ENCODE peak calls at places on chromosomes 6 and 20, in four cellular contexts. V, J, R and U are unnamed samples.

GRCh38 chr20:62558779-62559178 is 83.0 kb upstream of the GATA5 start:
- DNase-seq in V (no peak), J (no peak), R (no peak), U (no peak)

GRCh38 chr6:148747145-148747492 is 289 bp downstream of the UST start:
- DNase-seq in V (peak), J (peak), R (peak), U (peak)

GRCh38 chr20:2357114-2357513 is 23.6 kb upstream of the TGM6 start:
- DNase-seq in V (no peak), J (no peak), R (no peak), U (no peak)

GRCh38 chr6:19851273-19852089 is 14.3 kb downstream of the ID4 start:
- DNase-seq in V (no peak), J (peak), R (no peak), U (peak)

GRCh38 chr6:99641270-99641669 is 34.6 kb downstream of the PRDM13 start:
- DNase-seq in V (no peak), J (no peak), R (no peak), U (no peak)

GRCh38 chr6:139473239-139473701 is 98.8 kb upstream of the CITED2 start:
- DNase-seq in V (no peak), J (peak), R (no peak), U (no peak)

GRCh38 chr6:166318649-166319600 is 10.7 kb upstream of the PRR18 start:
- DNase-seq in V (no peak), J (no peak), R (no peak), U (no peak)

GRCh38 chr20:32206383-32207210 is 946 bp downstream of the PLAGL2 start:
- DNase-seq in V (no peak), J (no peak), R (no peak), U (peak)

GRCh38 chr6:166476061-166476591 is 93.4 kb upstream of the MPC1 start:
- DNase-seq in V (peak), J (no peak), R (no peak), U (no peak)

GRCh38 chr6:30741789-30742315 is 635 bp downstream of the FLOT1 start:
- DNase-seq in V (no peak), J (no peak), R (no peak), U (no peak)

GRCh38 chr20:46507760-46508407 is 5.5 kb downstream of the ZNF334 start:
- DNase-seq in V (no peak), J (no peak), R (no peak), U (no peak)

GRCh38 chr20:31693987-31694661 is 28.5 kb downstream of the BCL2L1 start:
- DNase-seq in V (no peak), J (no peak), R (no peak), U (peak)

GRCh38 chr6:137881522-137881886 is 14.4 kb downstream of the TNFAIP3 start:
- DNase-seq in V (no peak), J (no peak), R (no peak), U (no peak)

GRCh38 chr6:149128489-149129145 is 188.9 kb upstream of the TAB2 start:
- DNase-seq in V (no peak), J (no peak), R (no peak), U (no peak)

GRCh38 chr20:40160151-40160550 is 528.9 kb downstream of the MAFB start:
- DNase-seq in V (peak), J (peak), R (peak), U (peak)

GRCh38 chr20:58196402-58197184 is 31.9 kb downstream of the ANKRD60 start:
- DNase-seq in V (no peak), J (no peak), R (no peak), U (no peak)

GRCh38 chr6:35774116-35774794 is 2.1 kb upstream of the CLPSL2 start:
- DNase-seq in V (no peak), J (no peak), R (no peak), U (no peak)

GRCh38 chr6:35775031-35775430 is 1.4 kb upstream of the CLPSL2 start:
- DNase-seq in V (no peak), J (no peak), R (no peak), U (no peak)

GRCh38 chr6:35777356-35778102 is 1.1 kb downstream of the CLPSL2 start:
- DNase-seq in V (no peak), J (no peak), R (no peak), U (no peak)

GRCh38 chr6:35778437-35778836 is 2.0 kb downstream of the CLPSL2 start:
- DNase-seq in V (no peak), J (no peak), R (no peak), U (peak)

GRCh38 chr6:35776364-35777215 is at the start of gene CLPSL2:
- DNase-seq in V (no peak), J (no peak), R (no peak), U (peak)
- H3K4me3 ChIP-seq in V (peak), J (peak), R (peak), U (peak)

DNA sequence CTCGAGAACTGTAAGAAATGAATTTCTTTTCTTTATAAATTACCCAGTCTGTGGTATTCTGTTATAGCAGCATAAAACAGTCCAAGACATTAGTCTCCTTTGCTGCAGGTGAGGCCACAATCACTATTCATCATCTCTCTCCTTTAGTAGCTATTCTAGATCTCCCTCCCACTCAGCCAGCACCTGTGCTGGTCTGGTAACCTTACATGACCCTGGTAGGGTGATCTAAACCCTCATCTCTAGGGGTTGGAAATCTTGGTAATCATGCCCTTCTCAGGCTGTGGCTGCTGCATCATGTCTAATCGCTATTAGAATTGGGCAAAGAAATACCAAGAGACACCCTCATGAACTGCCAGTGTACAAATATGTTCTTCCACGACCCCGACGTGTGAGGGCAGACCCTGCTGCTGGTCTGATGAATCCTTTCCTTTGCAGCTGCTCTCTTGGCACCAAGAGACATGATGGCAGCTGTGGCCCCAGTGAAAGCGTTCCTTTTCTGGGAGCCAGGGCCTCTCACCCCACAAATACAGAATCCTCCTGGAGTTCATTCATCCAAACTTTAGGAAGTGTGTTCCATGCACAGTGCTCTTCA is 23.0 kb upstream of the IGF2R start:
- DNase-seq in V (no peak), J (no peak), R (no peak), U (no peak)
- H3K4me3 ChIP-seq in V (no peak), J (no peak), R (no peak), U (no peak)

GRCh38 chr20:25081065-25081729 is 744 bp downstream of the VSX1 start:
- DNase-seq in V (peak), J (no peak), R (no peak), U (peak)
- H3K4me3 ChIP-seq in V (no peak), J (no peak), R (no peak), U (peak)

GRCh38 chr6:34661379-34661778 is 35.2 kb downstream of the ILRUN start:
- DNase-seq in V (no peak), J (no peak), R (no peak), U (no peak)

GRCh38 chr6:34664270-34664971 is 32.1 kb downstream of the ILRUN start:
- DNase-seq in V (no peak), J (peak), R (no peak), U (no peak)

GRCh38 chr6:34665019-34665418 is 31.5 kb downstream of the ILRUN start:
- DNase-seq in V (no peak), J (no peak), R (no peak), U (no peak)

GRCh38 chr6:34663887-34664269 is 32.7 kb downstream of the ILRUN start:
- DNase-seq in V (no peak), J (no peak), R (no peak), U (no peak)

GRCh38 chr6:34663371-34663770 is 33.2 kb downstream of the ILRUN start:
- DNase-seq in V (no peak), J (no peak), R (no peak), U (no peak)
- H3K4me3 ChIP-seq in V (no peak), J (no peak), R (no peak), U (no peak)

GRCh38 chr20:35616465-35617396 is 1.1 kb downstream of the SPAG4 start:
- DNase-seq in V (peak), J (peak), R (peak), U (peak)

GRCh38 chr20:35619196-35620095 is 3.8 kb downstream of the SPAG4 start:
- DNase-seq in V (peak), J (peak), R (peak), U (peak)

GRCh38 chr20:35618372-35619131 is 2.9 kb downstream of the SPAG4 start:
- DNase-seq in V (peak), J (peak), R (peak), U (peak)

GRCh38 chr20:35617397-35618031 is 1.9 kb downstream of the SPAG4 start:
- DNase-seq in V (peak), J (peak), R (peak), U (peak)

GRCh38 chr20:35618032-35618371 is 2.4 kb downstream of the SPAG4 start:
- DNase-seq in V (no peak), J (no peak), R (no peak), U (no peak)
- H3K4me3 ChIP-seq in V (peak), J (peak), R (peak), U (peak)

GRCh38 chr6:109453594-109454482 is 1.7 kb downstream of the MICAL1 start:
- DNase-seq in V (no peak), J (no peak), R (no peak), U (peak)
- H3K4me3 ChIP-seq in V (peak), J (peak), R (peak), U (no peak)

DNA sequence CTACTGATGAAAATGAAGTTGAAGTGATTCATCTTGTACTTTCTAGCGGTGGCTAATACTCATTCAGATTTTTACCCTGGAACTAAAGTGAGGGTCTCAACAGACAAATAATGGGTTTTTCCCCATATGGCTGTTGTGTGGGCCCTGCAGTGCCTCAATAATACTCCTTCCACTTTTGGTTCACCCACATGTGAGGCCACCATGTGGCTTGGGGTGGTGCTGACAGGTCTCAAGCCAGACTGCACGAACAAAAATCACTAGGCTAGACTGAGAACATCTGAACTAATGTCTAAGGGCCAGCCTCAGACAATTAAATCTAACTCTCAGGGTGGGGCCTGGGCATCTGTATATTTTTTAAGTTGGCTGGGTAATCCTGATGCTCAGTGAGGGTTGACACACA is 7.9 kb upstream of the COL12A1 start:
- DNase-seq in V (no peak), J (no peak), R (no peak), U (no peak)
- H3K4me3 ChIP-seq in V (no peak), J (no peak), R (no peak), U (no peak)